ENCODE peak calls at places on chromosomes 2 and 18, in four cellular contexts. One of them, this sample, is unnamed.

GRCh38 chr2:85269959-85270358 is 57.8 kb downstream of the TGOLN2 start:
- DNase-seq in GM20000: no peak
- DNase-seq in small intestine: peak; percentile 70
- DNase-seq in DMS 273 treated with DMSO at 0.1 percent for 48 hours: no peak
- DNase-seq in this sample: no peak

GRCh38 chr2:105919826-105920225 is 175.1 kb downstream of the NCK2 start:
- DNase-seq in GM20000: no peak
- DNase-seq in small intestine: peak; percentile 42
- DNase-seq in DMS 273 treated with DMSO at 0.1 percent for 48 hours: no peak
- DNase-seq in this sample: peak; percentile 42

GRCh38 chr2:223414646-223415045 is 187.5 kb downstream of the SCG2 start:
- DNase-seq in GM20000: no peak
- DNase-seq in DMS 273 treated with DMSO at 0.1 percent for 48 hours: no peak
- DNase-seq in small intestine: no peak
- DNase-seq in this sample: no peak

GRCh38 chr2:85799215-85799956 is 45.6 kb downstream of the ATOH8 start:
- DNase-seq in DMS 273 treated with DMSO at 0.1 percent for 48 hours: no peak
- DNase-seq in small intestine: peak; percentile 28
- DNase-seq in GM20000: no peak
- DNase-seq in this sample: no peak

GRCh38 chr2:158699323-158699722 is 95.8 kb upstream of the DAPL1 start:
- DNase-seq in small intestine: no peak
- DNase-seq in GM20000: no peak
- DNase-seq in DMS 273 treated with DMSO at 0.1 percent for 48 hours: no peak
- DNase-seq in this sample: no peak

GRCh38 chr2:121071058-121071504 is 213.9 kb downstream of the TFCP2L1 start:
- DNase-seq in small intestine: peak; percentile 37
- DNase-seq in GM20000: peak; percentile 68
- DNase-seq in DMS 273 treated with DMSO at 0.1 percent for 48 hours: peak; percentile 23
- DNase-seq in this sample: no peak

GRCh38 chr2:218125626-218126080 is at the start of gene CXCR2:
- DNase-seq in DMS 273 treated with DMSO at 0.1 percent for 48 hours: no peak
- DNase-seq in small intestine: no peak
- DNase-seq in GM20000: peak; percentile 40
- DNase-seq in this sample: no peak

GRCh38 chr2:120764434-120764833 is 28.8 kb downstream of the GLI2 start:
- DNase-seq in DMS 273 treated with DMSO at 0.1 percent for 48 hours: no peak
- DNase-seq in GM20000: no peak
- DNase-seq in small intestine: no peak
- DNase-seq in this sample: no peak

GRCh38 chr2:201888476-201888875 is 82.1 kb downstream of the CDK15 start:
- DNase-seq in GM20000: no peak
- DNase-seq in DMS 273 treated with DMSO at 0.1 percent for 48 hours: peak; percentile 32
- DNase-seq in small intestine: no peak
- DNase-seq in this sample: no peak

GRCh38 chr2:160989778-160990177 is 170.4 kb upstream of the TANK start:
- DNase-seq in GM20000: no peak
- DNase-seq in DMS 273 treated with DMSO at 0.1 percent for 48 hours: no peak
- DNase-seq in small intestine: no peak
- DNase-seq in this sample: no peak

GRCh38 chr2:116142828-116143227 is 1671.7 kb upstream of the DDX18 start:
- DNase-seq in GM20000: no peak
- DNase-seq in small intestine: no peak
- DNase-seq in DMS 273 treated with DMSO at 0.1 percent for 48 hours: no peak
- DNase-seq in this sample: no peak

GRCh38 chr2:43083710-43084698 is 142.4 kb downstream of the ZFP36L2 start:
- DNase-seq in DMS 273 treated with DMSO at 0.1 percent for 48 hours: no peak
- DNase-seq in GM20000: no peak
- DNase-seq in small intestine: no peak
- DNase-seq in this sample: no peak

GRCh38 chr2:101830555-101830954 is 133.0 kb downstream of the MAP4K4 start:
- DNase-seq in small intestine: no peak
- DNase-seq in GM20000: no peak
- DNase-seq in DMS 273 treated with DMSO at 0.1 percent for 48 hours: no peak
- DNase-seq in this sample: no peak

GRCh38 chr18:8730080-8730827 is 24.9 kb downstream of the MTCL1 start:
- DNase-seq in DMS 273 treated with DMSO at 0.1 percent for 48 hours: no peak
- DNase-seq in small intestine: peak; percentile 80
- DNase-seq in GM20000: no peak
- DNase-seq in this sample: no peak

GRCh38 chr2:88654714-88655113 is 27.4 kb upstream of the EIF2AK3 start:
- DNase-seq in DMS 273 treated with DMSO at 0.1 percent for 48 hours: no peak
- DNase-seq in small intestine: no peak
- DNase-seq in GM20000: no peak
- DNase-seq in this sample: no peak

GRCh38 chr2:238895901-238896600 is 48.2 kb downstream of the TWIST2 start:
- DNase-seq in small intestine: no peak
- DNase-seq in GM20000: no peak
- DNase-seq in DMS 273 treated with DMSO at 0.1 percent for 48 hours: no peak
- DNase-seq in this sample: no peak

GRCh38 chr2:94985636-94986035 is 39.9 kb upstream of the MAL start:
- DNase-seq in DMS 273 treated with DMSO at 0.1 percent for 48 hours: no peak
- DNase-seq in GM20000: no peak
- DNase-seq in small intestine: no peak
- DNase-seq in this sample: no peak

GRCh38 chr2:143802242-143802641 is 673.0 kb downstream of the ARHGAP15 start:
- DNase-seq in GM20000: peak; percentile 8
- DNase-seq in DMS 273 treated with DMSO at 0.1 percent for 48 hours: no peak
- DNase-seq in small intestine: no peak
- DNase-seq in this sample: no peak

GRCh38 chr2:1640301-1641135 is 103.8 kb downstream of the PXDN start:
- DNase-seq in GM20000: no peak
- DNase-seq in DMS 273 treated with DMSO at 0.1 percent for 48 hours: no peak
- DNase-seq in small intestine: no peak
- DNase-seq in this sample: no peak

GRCh38 chr2:28137221-28137620 is 246.7 kb downstream of the BABAM2 start:
- DNase-seq in DMS 273 treated with DMSO at 0.1 percent for 48 hours: no peak
- DNase-seq in GM20000: no peak
- DNase-seq in small intestine: no peak
- DNase-seq in this sample: no peak

GRCh38 chr2:201234167-201235139 is 25.9 kb upstream of the CASP8 start:
- DNase-seq in DMS 273 treated with DMSO at 0.1 percent for 48 hours: no peak
- DNase-seq in GM20000: no peak
- DNase-seq in small intestine: peak; percentile 45
- DNase-seq in this sample: no peak

GRCh38 chr2:117985092-117985491 is 28.8 kb downstream of the CCDC93 start:
- DNase-seq in GM20000: no peak
- DNase-seq in small intestine: no peak
- DNase-seq in DMS 273 treated with DMSO at 0.1 percent for 48 hours: no peak
- DNase-seq in this sample: no peak

GRCh38 chr2:228720895-228721294 is 539.4 kb upstream of the SPHKAP start:
- DNase-seq in GM20000: no peak
- DNase-seq in DMS 273 treated with DMSO at 0.1 percent for 48 hours: no peak
- DNase-seq in small intestine: no peak
- DNase-seq in this sample: no peak

GRCh38 chr2:111160758-111161157 is 40.0 kb downstream of the BCL2L11 start:
- DNase-seq in small intestine: no peak
- DNase-seq in DMS 273 treated with DMSO at 0.1 percent for 48 hours: no peak
- DNase-seq in GM20000: no peak
- DNase-seq in this sample: no peak

GRCh38 chr18:57353940-57354461 is 1.6 kb downstream of the ST8SIA3 start:
- DNase-seq in DMS 273 treated with DMSO at 0.1 percent for 48 hours: peak; percentile 5
- DNase-seq in GM20000: peak; percentile 81
- DNase-seq in small intestine: peak; percentile 23
- DNase-seq in this sample: no peak

GRCh38 chr2:180006781-180007579 is at the start of gene CWC22:
- DNase-seq in GM20000: peak; percentile 65
- DNase-seq in DMS 273 treated with DMSO at 0.1 percent for 48 hours: peak; percentile 92
- DNase-seq in small intestine: peak; percentile 93
- DNase-seq in this sample: peak; percentile 86

GRCh38 chr2:63590621-63591408 is 2.1 kb downstream of the MDH1 start:
- DNase-seq in small intestine: peak; percentile 41
- DNase-seq in GM20000: no peak
- DNase-seq in DMS 273 treated with DMSO at 0.1 percent for 48 hours: no peak
- DNase-seq in this sample: no peak

GRCh38 chr2:19219060-19219459 is 139.4 kb downstream of the OSR1 start:
- DNase-seq in DMS 273 treated with DMSO at 0.1 percent for 48 hours: no peak
- DNase-seq in small intestine: no peak
- DNase-seq in GM20000: no peak
- DNase-seq in this sample: no peak

GRCh38 chr18:13584826-13585225 is 141.5 kb downstream of the FAM210A start:
- DNase-seq in GM20000: no peak
- DNase-seq in small intestine: no peak
- DNase-seq in DMS 273 treated with DMSO at 0.1 percent for 48 hours: no peak
- DNase-seq in this sample: no peak

GRCh38 chr2:157497603-157498314 is 53.9 kb upstream of the CYTIP start:
- DNase-seq in GM20000: peak; percentile 49
- DNase-seq in small intestine: peak; percentile 59
- DNase-seq in DMS 273 treated with DMSO at 0.1 percent for 48 hours: peak; percentile 63
- DNase-seq in this sample: no peak

This sample was measured in effector CD4-positive, alpha-beta T cell.